ENCODE peak calls at places on chromosomes 13 and 19, in seven cellular contexts. One of them, this sample, is unnamed.

GRCh38 chr19:1905071-1905862 is at the start of the genes ADAT3 and SCAMP4:
- DNase-seq in GM12878: peak; percentile 94
- DNase-seq in prostate gland: peak; percentile 99
- DNase-seq in transverse colon: peak; percentile 99
- DNase-seq in SK-N-SH: peak; percentile 98
- DNase-seq in breast epithelium: peak; percentile 100
- DNase-seq in GM23338: peak; percentile 99
- DNase-seq in this sample: peak; percentile 99

GRCh38 chr19:38452430-38453366 is 19.2 kb downstream of the RYR1 start:
- DNase-seq in GM12878: no peak
- DNase-seq in prostate gland: no peak
- DNase-seq in transverse colon: no peak
- DNase-seq in SK-N-SH: peak; percentile 69
- DNase-seq in breast epithelium: no peak
- DNase-seq in GM23338: peak; percentile 99
- DNase-seq in this sample: peak; percentile 84

GRCh38 chr19:771332-771785 is 20.4 kb downstream of the MISP start:
- DNase-seq in GM12878: no peak
- DNase-seq in prostate gland: no peak
- DNase-seq in transverse colon: no peak
- DNase-seq in SK-N-SH: peak; percentile 80
- DNase-seq in breast epithelium: no peak
- DNase-seq in GM23338: peak; percentile 62
- DNase-seq in this sample: no peak

GRCh38 chr13:70893832-70894231 is 785.6 kb upstream of the KLHL1 start:
- DNase-seq in GM12878: peak; percentile 7
- DNase-seq in prostate gland: no peak
- DNase-seq in transverse colon: no peak
- DNase-seq in SK-N-SH: no peak
- DNase-seq in breast epithelium: no peak
- DNase-seq in GM23338: peak; percentile 39
- DNase-seq in this sample: no peak

GRCh38 chr13:57641071-57641470 is 9.5 kb downstream of the PCDH17 start:
- DNase-seq in GM12878: no peak
- DNase-seq in prostate gland: no peak
- DNase-seq in transverse colon: no peak
- DNase-seq in SK-N-SH: no peak
- DNase-seq in breast epithelium: no peak
- DNase-seq in GM23338: no peak
- DNase-seq in this sample: no peak

GRCh38 chr19:55379161-55379560 is 2.5 kb downstream of the TMEM190 start:
- DNase-seq in GM12878: no peak
- DNase-seq in prostate gland: no peak
- DNase-seq in transverse colon: no peak
- DNase-seq in SK-N-SH: peak; percentile 37
- DNase-seq in breast epithelium: no peak
- DNase-seq in GM23338: no peak
- DNase-seq in this sample: no peak

GRCh38 chr19:43798546-43799409 is 3.5 kb downstream of the LYPD5 start:
- DNase-seq in GM12878: no peak
- DNase-seq in prostate gland: peak; percentile 74
- DNase-seq in transverse colon: peak; percentile 69
- DNase-seq in SK-N-SH: peak; percentile 65
- DNase-seq in breast epithelium: peak; percentile 71
- DNase-seq in GM23338: peak; percentile 92
- DNase-seq in this sample: peak; percentile 89

GRCh38 chr19:12838182-12838890 is at the start of gene MAST1:
- DNase-seq in GM12878: no peak
- DNase-seq in prostate gland: no peak
- DNase-seq in transverse colon: peak; percentile 46
- DNase-seq in SK-N-SH: peak; percentile 94
- DNase-seq in breast epithelium: no peak
- DNase-seq in GM23338: peak; percentile 80
- DNase-seq in this sample: peak; percentile 91

GRCh38 chr19:30091456-30091855 is 149.4 kb downstream of the URI1 start:
- DNase-seq in GM12878: no peak
- DNase-seq in prostate gland: no peak
- DNase-seq in transverse colon: no peak
- DNase-seq in SK-N-SH: no peak
- DNase-seq in breast epithelium: no peak
- DNase-seq in GM23338: no peak
- DNase-seq in this sample: no peak

GRCh38 chr19:47002106-47002766 is 17.4 kb upstream of the NPAS1 start:
- DNase-seq in GM12878: no peak
- DNase-seq in prostate gland: no peak
- DNase-seq in transverse colon: peak; percentile 40
- DNase-seq in SK-N-SH: no peak
- DNase-seq in breast epithelium: no peak
- DNase-seq in GM23338: peak; percentile 60
- DNase-seq in this sample: no peak

GRCh38 chr19:1785310-1785709 is 26.8 kb downstream of the ATP8B3 start:
- DNase-seq in GM12878: no peak
- DNase-seq in prostate gland: no peak
- DNase-seq in transverse colon: no peak
- DNase-seq in SK-N-SH: no peak
- DNase-seq in breast epithelium: no peak
- DNase-seq in GM23338: no peak
- DNase-seq in this sample: no peak

DNA sequence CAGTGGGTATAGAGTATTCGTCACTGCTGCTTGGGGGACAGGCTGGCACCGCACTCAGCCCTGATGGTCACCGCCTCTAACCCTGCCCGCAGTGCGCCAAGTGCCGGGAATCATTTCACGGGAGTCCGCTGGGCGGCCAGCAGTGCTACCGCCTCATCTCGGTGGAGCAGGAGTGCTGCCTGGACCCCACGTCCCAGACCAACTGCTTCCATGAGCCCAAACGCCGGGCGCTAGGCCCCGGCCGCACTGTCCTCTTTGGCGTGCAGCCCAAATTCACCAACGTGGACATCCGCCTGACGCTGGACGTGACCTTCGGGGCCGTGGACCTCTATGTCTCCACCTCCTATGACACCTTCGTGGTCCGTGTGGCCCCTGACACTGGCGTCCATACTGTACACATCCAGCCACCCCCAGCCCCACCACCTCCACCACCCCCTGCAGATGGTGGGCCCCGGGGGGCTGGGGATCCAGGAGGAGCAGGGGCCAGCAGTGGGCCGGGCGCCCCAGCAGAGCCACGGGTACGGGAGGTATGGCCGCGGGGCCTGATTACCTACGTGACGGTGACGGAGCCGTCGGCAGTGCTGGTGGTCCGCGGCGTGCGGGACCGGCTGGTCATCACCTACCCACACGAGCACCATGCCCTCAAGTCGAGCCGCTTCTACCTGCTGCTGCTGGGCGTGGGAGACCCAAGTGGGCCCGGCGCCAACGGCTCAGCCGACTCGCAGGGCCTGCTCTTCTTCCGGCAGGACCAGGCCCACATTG is 14.5 kb downstream of the CNFN start:
- DNase-seq in GM12878: no peak
- DNase-seq in prostate gland: no peak
- DNase-seq in transverse colon: no peak
- DNase-seq in SK-N-SH: no peak
- DNase-seq in breast epithelium: no peak
- DNase-seq in GM23338: no peak
- DNase-seq in this sample: no peak
- H3K27me3 ChIP-seq in GM12878: no peaks in the 10 kb centered on the region
- H3K27me3 ChIP-seq in prostate gland: no peaks in the 10 kb centered on the region
- H3K27me3 ChIP-seq in transverse colon: peaks cover 8% of the 10 kb centered on the region
- H3K27me3 ChIP-seq in SK-N-SH: peaks cover 18% of the 10 kb centered on the region
- H3K27me3 ChIP-seq in breast epithelium: no peaks in the 10 kb centered on the region
- H3K27me3 ChIP-seq in GM23338: no peaks in the 10 kb centered on the region
- H3K27me3 ChIP-seq in this sample: no peaks in the 10 kb centered on the region

DNA sequence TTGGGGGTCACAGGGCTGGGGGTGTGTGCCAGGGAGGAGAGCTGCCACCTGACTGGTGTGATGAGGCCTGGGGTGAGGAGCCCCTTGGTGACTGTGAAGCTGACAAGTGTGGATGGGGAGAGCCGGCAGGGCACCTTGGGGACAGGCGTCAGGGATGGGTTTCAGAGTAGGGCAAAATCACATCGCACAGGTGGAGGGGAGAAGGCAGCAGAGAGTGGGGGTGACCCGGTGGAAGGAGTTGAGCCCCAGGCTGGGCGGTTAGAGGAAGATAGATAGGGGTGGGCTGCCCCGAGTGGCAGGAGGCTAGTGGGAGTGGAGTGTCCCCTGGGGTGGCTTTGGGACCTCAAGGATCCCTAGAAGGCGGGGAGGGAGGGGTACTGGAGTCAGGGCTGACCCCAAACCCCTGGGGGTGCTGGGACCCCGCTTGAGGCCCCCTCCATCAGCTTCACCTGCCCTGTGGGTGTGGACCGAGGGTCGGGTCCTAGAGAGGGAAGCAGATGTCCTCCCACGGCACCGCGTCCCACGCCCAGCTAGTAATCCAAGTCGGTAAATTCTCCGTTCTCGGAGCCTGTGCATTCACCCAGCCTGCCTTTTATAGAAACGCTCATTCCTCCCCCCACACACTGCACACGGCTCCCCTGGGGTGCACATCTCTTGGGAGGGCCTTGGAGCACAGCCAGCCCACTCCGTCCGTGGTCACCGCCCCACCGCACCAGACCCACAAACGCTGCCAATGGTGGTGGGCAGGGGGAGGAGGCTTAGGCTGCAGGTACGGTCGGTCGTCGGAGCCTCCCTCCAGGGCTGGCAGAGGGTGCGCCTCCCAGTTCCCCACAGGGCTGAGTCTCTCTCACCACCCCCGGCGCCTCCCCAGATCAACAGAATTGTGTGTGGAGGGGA is 2.4 kb downstream of the CTXN1 start:
- DNase-seq in GM12878: no peak
- DNase-seq in prostate gland: no peak
- DNase-seq in transverse colon: no peak
- DNase-seq in SK-N-SH: no peak
- DNase-seq in breast epithelium: no peak
- DNase-seq in GM23338: no peak
- DNase-seq in this sample: no peak
- TF ChIP-seq POLR2AphosphoS5 in GM12878: no peak
- TF ChIP-seq POLR2AphosphoS5 in prostate gland: no peak
- TF ChIP-seq POLR2AphosphoS5 in transverse colon: no peak
- TF ChIP-seq POLR2AphosphoS5 in SK-N-SH: no peak
- TF ChIP-seq POLR2AphosphoS5 in breast epithelium: no peak
- TF ChIP-seq POLR2AphosphoS5 in GM23338: no peak
- TF ChIP-seq POLR2AphosphoS5 in this sample: no peak

DNA sequence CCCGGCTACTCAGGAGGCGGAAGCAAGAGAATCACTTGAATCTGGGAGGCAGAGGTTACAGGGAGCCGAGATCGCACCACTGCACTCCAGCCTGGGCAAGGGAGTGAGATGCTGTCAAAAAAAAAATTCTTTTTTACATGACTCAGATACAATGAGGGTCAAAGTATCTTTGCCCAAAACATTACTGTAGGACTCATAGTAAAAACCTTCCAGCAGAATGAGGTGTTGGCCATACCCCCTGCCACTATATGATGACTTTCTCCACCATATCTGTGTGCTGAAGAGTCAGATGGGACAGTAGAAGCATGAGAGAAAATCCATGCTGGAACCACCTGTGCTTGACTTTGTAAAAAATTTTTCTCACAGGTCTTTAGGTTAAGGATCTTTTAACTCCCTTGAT is 86.7 kb downstream of the COL4A2 start:
- DNase-seq in GM12878: no peak
- DNase-seq in prostate gland: no peak
- DNase-seq in transverse colon: no peak
- DNase-seq in SK-N-SH: no peak
- DNase-seq in breast epithelium: no peak
- DNase-seq in GM23338: no peak
- DNase-seq in this sample: no peak
- H3K27me3 ChIP-seq in GM12878: no peaks in the 10 kb centered on the region
- H3K27me3 ChIP-seq in prostate gland: no peaks in the 10 kb centered on the region
- H3K27me3 ChIP-seq in transverse colon: no peaks in the 10 kb centered on the region
- H3K27me3 ChIP-seq in SK-N-SH: no peaks in the 10 kb centered on the region
- H3K27me3 ChIP-seq in breast epithelium: no peaks in the 10 kb centered on the region
- H3K27me3 ChIP-seq in GM23338: no peaks in the 10 kb centered on the region
- H3K27me3 ChIP-seq in this sample: no peaks in the 10 kb centered on the region

GRCh38 chr19:35266904-35267817 is 1.6 kb upstream of the USF2 start:
- DNase-seq in GM12878: no peak
- DNase-seq in prostate gland: peak; percentile 33
- DNase-seq in transverse colon: peak; percentile 61
- DNase-seq in SK-N-SH: peak; percentile 68
- DNase-seq in breast epithelium: no peak
- DNase-seq in GM23338: peak; percentile 63
- DNase-seq in this sample: peak; percentile 55
- TF ChIP-seq POLR2AphosphoS5 in GM12878: peak; percentile 57
- TF ChIP-seq POLR2AphosphoS5 in prostate gland: no peak
- TF ChIP-seq POLR2AphosphoS5 in transverse colon: no peak
- TF ChIP-seq POLR2AphosphoS5 in SK-N-SH: no peak
- TF ChIP-seq POLR2AphosphoS5 in breast epithelium: no peak
- TF ChIP-seq POLR2AphosphoS5 in GM23338: no peak
- TF ChIP-seq POLR2AphosphoS5 in this sample: no peak

DNA sequence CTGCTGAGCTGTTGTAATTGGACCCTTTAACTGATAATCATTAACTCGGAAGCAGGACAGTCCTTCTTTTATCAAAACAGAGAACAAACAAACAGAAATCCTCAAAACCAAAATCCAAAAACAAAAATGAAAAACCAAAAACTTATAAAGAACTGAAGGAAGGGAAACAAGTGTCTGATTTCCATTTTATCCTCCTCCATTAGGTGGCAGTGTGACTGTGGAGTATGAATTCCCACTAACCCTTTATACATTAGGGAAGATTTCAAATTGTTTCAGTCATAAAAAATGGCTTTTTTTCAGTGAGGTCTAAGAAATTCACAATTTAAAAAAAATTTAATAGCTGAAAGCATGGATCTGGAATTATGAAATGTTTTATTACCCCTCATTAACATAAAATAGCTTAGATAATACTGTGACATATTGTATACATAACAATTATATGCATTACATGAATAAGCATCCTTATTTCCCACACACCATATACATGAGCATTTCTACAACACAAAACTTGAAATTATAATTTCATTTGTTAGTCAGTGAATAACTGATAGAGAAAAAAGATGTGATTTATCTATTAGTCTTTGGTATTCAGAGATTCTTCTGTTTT is 1074.3 kb upstream of the PCDH9 start:
- DNase-seq in GM12878: no peak
- DNase-seq in prostate gland: no peak
- DNase-seq in transverse colon: no peak
- DNase-seq in SK-N-SH: peak; percentile 36
- DNase-seq in breast epithelium: no peak
- DNase-seq in GM23338: peak; percentile 54
- DNase-seq in this sample: no peak
- H3K27me3 ChIP-seq in GM12878: no peaks in the 10 kb centered on the region
- H3K27me3 ChIP-seq in prostate gland: no peaks in the 10 kb centered on the region
- H3K27me3 ChIP-seq in transverse colon: no peaks in the 10 kb centered on the region
- H3K27me3 ChIP-seq in SK-N-SH: no peaks in the 10 kb centered on the region
- H3K27me3 ChIP-seq in breast epithelium: no peaks in the 10 kb centered on the region
- H3K27me3 ChIP-seq in GM23338: no peaks in the 10 kb centered on the region
- H3K27me3 ChIP-seq in this sample: no peaks in the 10 kb centered on the region

This sample was measured in upper lobe of left lung.